ENCODE peak calls at places on chromosomes 5 and 9, in eight cellular contexts. R, P, U, B, A, F, K and M are unnamed samples.

GRCh38 chr5:153043876-153044275 is 446.6 kb upstream of the GRIA1 start:
- DNase-seq in A (peak), B (no peak), F (no peak), R (no peak), U (no peak), P (no peak), K (no peak), M (no peak)

GRCh38 chr9:100473271-100474081 is 527 bp downstream of the TMEFF1 start:
- DNase-seq in B (peak), P (peak), F (peak), K (peak), A (peak), U (peak), R (peak), M (peak)

GRCh38 chr5:71996789-71997188 is 110.5 kb upstream of the MAP1B start:
- DNase-seq in F (no peak), A (no peak), B (no peak), U (no peak), K (no peak), R (no peak), P (no peak), M (no peak)

GRCh38 chr5:180689071-180689694 is 39.8 kb upstream of the FLT4 start:
- DNase-seq in U (no peak), R (no peak), A (no peak), K (no peak), P (no peak), F (no peak), B (no peak), M (no peak)

GRCh38 chr5:58311526-58311925 is 148.4 kb downstream of the PLK2 start:
- DNase-seq in A (no peak), P (no peak), F (no peak), K (no peak), R (no peak), U (no peak), B (no peak), M (no peak)

GRCh38 chr9:37102476-37102875 is 17.9 kb upstream of the ZCCHC7 start:
- DNase-seq in F (no peak), R (no peak), P (no peak), U (no peak), A (no peak), K (no peak), B (no peak), M (no peak)

GRCh38 chr9:85118990-85119755 is 449.6 kb downstream of the NTRK2 start:
- DNase-seq in R (peak), P (no peak), A (peak), U (no peak), B (no peak), F (no peak), K (no peak), M (no peak)

GRCh38 chr9:125763373-125763772 is 16.2 kb downstream of the PBX3 start:
- DNase-seq in R (peak), A (peak), P (no peak), F (peak), U (no peak), B (peak), K (no peak), M (no peak)

GRCh38 chr9:128141604-128142003 is 7.6 kb upstream of the LCN2 start:
- DNase-seq in K (no peak), P (no peak), R (no peak), B (no peak), A (no peak), F (no peak), U (no peak), M (no peak)

GRCh38 chr5:33423018-33423630 is 17.6 kb upstream of the TARS1 start:
- DNase-seq in B (peak), K (no peak), U (no peak), A (peak), R (peak), F (no peak), P (no peak), M (no peak)

GRCh38 chr5:103744159-103744558 is 181.6 kb upstream of the NUDT12 start:
- DNase-seq in R (peak), A (peak), F (no peak), K (no peak), P (no peak), U (no peak), B (no peak), M (no peak)

GRCh38 chr5:178074266-178074952 is 38.9 kb upstream of the N4BP3 start:
- DNase-seq in R (no peak), P (no peak), F (no peak), A (no peak), K (no peak), U (no peak), B (peak), M (no peak)

GRCh38 chr5:32020971-32021370 is 153.1 kb downstream of the GOLPH3 start:
- DNase-seq in F (no peak), K (no peak), P (no peak), A (no peak), R (no peak), B (no peak), U (no peak), M (no peak)

GRCh38 chr9:81619353-81620008 is 69.9 kb downstream of the TLE1 start:
- DNase-seq in U (no peak), F (no peak), A (peak), K (no peak), P (no peak), B (no peak), R (peak), M (no peak)

GRCh38 chr5:24633705-24634325 is 11.0 kb downstream of the CDH10 start:
- DNase-seq in K (no peak), B (peak), U (no peak), A (peak), R (peak), P (no peak), F (no peak), M (no peak)

GRCh38 chr5:56827043-56827442 is 11.7 kb downstream of the MAP3K1 start:
- DNase-seq in F (no peak), B (peak), K (no peak), R (no peak), P (no peak), A (peak), U (no peak), M (no peak)

GRCh38 chr9:11158063-11158462 is 545.3 kb upstream of the PTPRD start:
- DNase-seq in A (no peak), B (peak), U (no peak), F (no peak), K (no peak), P (no peak), R (no peak), M (no peak)

GRCh38 chr5:178644826-178645545 is 18.1 kb upstream of the CLK4 start:
- DNase-seq in P (no peak), K (no peak), U (no peak), A (peak), R (peak), F (peak), B (no peak), M (no peak)

GRCh38 chr5:117590944-117591343 is 1016.3 kb upstream of the SEMA6A start:
- DNase-seq in R (peak), A (no peak), B (peak), K (no peak), U (no peak), F (no peak), P (no peak), M (no peak)

GRCh38 chr9:120833311-120833710 is 9.4 kb downstream of the PSMD5 start:
- DNase-seq in P (no peak), R (no peak), K (no peak), B (no peak), A (no peak), U (no peak), F (peak), M (no peak)